ENCODE peak calls at places on chromosomes 16 and 17, in seven cellular contexts. E, U, O, L, F, X and T are unnamed samples.

GRCh38 chr16:78189121-78189520 is 89.7 kb downstream of the WWOX start:
- DNase-seq in F (no peak), E (no peak), X (no peak), L (no peak), O (no peak), U (no peak), T (no peak)

GRCh38 chr17:77890771-77891170 is 67.7 kb upstream of the TNRC6C start:
- DNase-seq in U (no peak), X (no peak), L (no peak), O (no peak), F (no peak), E (no peak), T (no peak)

GRCh38 chr17:55816532-55817272 is 65.9 kb downstream of the PCTP start:
- DNase-seq in U (no peak), E (no peak), L (no peak), O (peak; percentile 60), F (no peak), X (no peak), T (peak; percentile 23)

GRCh38 chr17:1661045-1661444 is 11.4 kb upstream of the RILP start:
- DNase-seq in U (no peak), X (no peak), O (no peak), E (no peak), F (no peak), L (no peak), T (no peak)

GRCh38 chr17:49434821-49435581 is 20.3 kb upstream of the PHB1 start:
- DNase-seq in L (peak; percentile 89), X (no peak), U (peak; percentile 84), F (peak; percentile 41), E (peak; percentile 73), O (peak; percentile 96), T (peak; percentile 53)

GRCh38 chr16:140175-140857 is 1.8 kb upstream of the NPRL3 start:
- DNase-seq in E (no peak), L (no peak), O (no peak), F (no peak), X (no peak), U (no peak), T (no peak)

GRCh38 chr16:89376812-89377445 is 113.4 kb downstream of the ANKRD11 start:
- DNase-seq in F (no peak), L (no peak), X (no peak), U (no peak), E (no peak), O (no peak), T (no peak)

GRCh38 chr16:8026450-8026849 is 563.9 kb downstream of the TMEM114 start:
- DNase-seq in L (no peak), E (no peak), X (no peak), U (no peak), O (peak; percentile 24), F (no peak), T (peak; percentile 0)

GRCh38 chr16:49019826-49020401 is 261.7 kb downstream of the CBLN1 start:
- DNase-seq in X (no peak), L (no peak), U (peak; percentile 40), F (no peak), E (no peak), O (no peak), T (no peak)

GRCh38 chr17:4719146-4719545 is 8.7 kb downstream of the ARRB2 start:
- DNase-seq in L (no peak), F (no peak), E (no peak), X (no peak), U (no peak), O (no peak), T (no peak)

GRCh38 chr16:212999-213398 is 16.2 kb downstream of the LUC7L start:
- DNase-seq in F (peak; percentile 16), L (no peak), X (no peak), O (no peak), U (no peak), E (no peak), T (no peak)

GRCh38 chr17:44219636-44220210 is at the start of gene UBTF:
- DNase-seq in O (peak; percentile 77), X (no peak), E (peak; percentile 78), U (peak; percentile 92), L (peak; percentile 53), F (peak; percentile 45), T (peak; percentile 81)

GRCh38 chr17:44220211-44221071 is 966 bp upstream of the UBTF start:
- DNase-seq in U (peak; percentile 90), X (no peak), L (no peak), O (peak; percentile 82), E (peak; percentile 64), F (peak; percentile 44), T (peak; percentile 82)

GRCh38 chr17:44217738-44218343 is 1.6 kb downstream of the UBTF start:
- DNase-seq in F (no peak), L (no peak), O (no peak), X (no peak), E (no peak), U (peak; percentile 89), T (no peak)

GRCh38 chr17:44218344-44219125 is 940 bp downstream of the UBTF start:
- DNase-seq in L (peak; percentile 79), F (peak; percentile 83), U (peak; percentile 97), X (peak; percentile 72), E (peak; percentile 93), O (peak; percentile 83), T (peak; percentile 97)

GRCh38 chr17:44219126-44219635 is 294 bp downstream of the UBTF start:
- DNase-seq in L (peak; percentile 60), O (peak; percentile 76), F (peak; percentile 65), E (peak; percentile 81), X (peak; percentile 31), U (peak; percentile 93), T (peak; percentile 77)
- TF ChIP-seq POLR2A in L (peak; percentile 42), O (peak; percentile 64), F (peak; percentile 57), E (no peak), X (peak; percentile 19), U (no peak), T (peak; percentile 59)

DNA sequence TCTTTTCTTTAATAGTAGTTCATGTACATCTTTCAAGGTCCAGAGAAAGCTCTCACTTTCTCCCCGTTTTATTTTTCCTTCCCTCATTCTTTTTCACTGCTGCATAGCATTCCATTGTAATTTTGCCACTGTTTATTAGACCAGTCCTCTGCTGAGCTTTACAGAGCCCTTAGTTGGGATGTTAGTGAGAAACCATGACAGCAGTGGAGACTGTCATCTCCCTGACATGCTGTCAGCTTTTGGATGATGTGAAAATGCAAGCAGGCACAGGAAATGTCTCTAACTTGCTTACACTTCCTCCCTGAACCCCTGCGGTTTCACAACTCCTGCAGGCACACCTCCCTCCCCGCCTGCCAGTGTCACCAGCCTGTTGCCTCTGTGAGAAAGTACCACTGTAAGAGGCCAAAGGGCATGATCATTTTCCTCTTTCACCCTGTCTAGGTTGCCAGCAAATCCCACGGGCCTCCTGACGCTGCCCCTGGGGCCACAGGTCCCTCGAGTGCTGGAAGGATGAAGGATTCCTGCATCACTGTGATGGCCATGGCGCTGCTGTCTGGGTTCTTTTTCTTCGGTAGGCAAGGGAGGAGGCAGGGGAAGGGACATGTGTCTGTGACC is at the start of gene ITGAL:
- DNase-seq in U (no peak), L (no peak), F (no peak), E (no peak), X (no peak), O (no peak), T (no peak)
- TF ChIP-seq POLR2A in U (no peak), L (no peak), F (no peak), E (no peak), X (no peak), O (no peak), T (no peak)

GRCh38 chr17:57986841-57987581 is 1.0 kb downstream of the VEZF1 start:
- DNase-seq in F (peak; percentile 91), E (peak; percentile 70), U (peak; percentile 88), O (peak; percentile 28), L (no peak), X (no peak), T (peak; percentile 71)
- TF ChIP-seq POLR2A in F (peak; percentile 55), E (no peak), U (no peak), O (no peak), L (no peak), X (peak; percentile 15), T (no peak)

GRCh38 chr17:82436601-82437324 is 13.8 kb downstream of the CYBC1 start:
- DNase-seq in L (no peak), O (no peak), E (no peak), U (no peak), X (no peak), F (no peak), T (no peak)
- TF ChIP-seq POLR2A in L (no peak), O (no peak), E (no peak), U (no peak), X (no peak), F (no peak), T (no peak)

DNA sequence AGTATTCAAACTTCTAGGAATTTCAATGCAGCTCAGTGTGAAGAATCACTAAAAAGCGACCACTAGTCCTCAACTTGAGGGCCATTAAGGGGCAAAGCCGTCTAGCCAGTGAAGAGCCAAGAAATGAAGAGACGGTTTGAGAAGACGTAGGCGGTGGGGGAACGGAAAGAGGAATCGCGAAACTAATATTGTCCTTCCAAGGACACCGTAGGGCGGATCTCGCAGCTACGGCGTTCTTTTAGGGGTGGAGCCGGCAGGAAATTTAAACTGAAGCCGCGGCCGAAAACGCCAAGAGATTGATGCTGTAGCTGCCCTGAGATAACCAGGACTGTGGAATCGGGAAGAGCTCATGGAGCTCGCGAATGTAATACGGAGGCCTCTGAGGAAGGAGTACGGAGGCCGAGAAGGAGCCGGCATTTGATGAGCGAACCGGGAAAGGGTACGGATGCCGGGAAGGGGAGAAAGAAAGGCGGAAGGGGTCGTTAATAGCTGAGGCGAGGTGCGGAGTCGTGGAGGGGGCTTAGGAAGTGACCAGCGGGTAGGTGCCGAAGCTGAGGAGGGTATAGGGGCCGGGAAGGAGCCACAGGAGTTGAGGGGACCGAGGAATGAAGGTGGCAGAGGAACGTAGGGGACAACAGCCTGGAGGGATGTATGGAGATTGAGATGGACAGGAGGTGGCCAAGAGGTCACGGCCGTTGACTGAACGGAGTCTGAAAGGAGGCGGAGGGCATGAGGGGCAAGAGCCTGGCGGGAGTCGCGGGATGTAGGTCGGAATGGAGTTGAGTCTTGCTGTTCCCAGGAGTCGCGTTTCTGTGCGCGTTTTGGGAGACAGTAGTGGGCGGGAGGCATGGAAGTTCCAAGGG is at the start of gene DBF4B:
- DNase-seq in O (peak; percentile 89), X (peak; percentile 28), U (peak; percentile 93), L (peak; percentile 67), F (peak; percentile 92), E (peak; percentile 95), T (peak; percentile 93)
- TF ChIP-seq POLR2A in O (peak; percentile 92), X (peak; percentile 28), U (no peak), L (peak; percentile 70), F (no peak), E (peak; percentile 57), T (peak; percentile 77)

GRCh38 chr16:87945351-87946042 is 5.7 kb upstream of the BANP start:
- DNase-seq in X (peak; percentile 51), E (peak; percentile 50), U (no peak), L (no peak), F (peak; percentile 83), O (no peak), T (peak; percentile 57)
- TF ChIP-seq POLR2A in X (peak; percentile 33), E (no peak), U (no peak), L (no peak), F (peak; percentile 40), O (no peak), T (no peak)

GRCh38 chr17:17823433-17824118 is 13.2 kb downstream of the SREBF1 start:
- DNase-seq in X (peak; percentile 77), O (peak; percentile 95), U (peak; percentile 97), E (peak; percentile 90), F (peak; percentile 61), L (peak; percentile 100), T (peak; percentile 94)
- TF ChIP-seq POLR2A in X (peak; percentile 26), O (no peak), U (no peak), E (no peak), F (no peak), L (no peak), T (peak; percentile 75)

GRCh38 chr17:6555331-6556120 is 829 bp downstream of the PITPNM3 start:
- DNase-seq in U (no peak), L (peak; percentile 86), O (no peak), X (no peak), F (peak; percentile 39), E (no peak), T (no peak)
- TF ChIP-seq POLR2A in U (no peak), L (no peak), O (no peak), X (no peak), F (no peak), E (no peak), T (no peak)